ENCODE peak calls at places on chromosomes 2 and 18, in seven cellular contexts. One of them, this sample, is unnamed.

GRCh38 chr2:206296128-206296527 is 21.7 kb downstream of the ZDBF2 start:
- DNase-seq in AG04449: no peak
- DNase-seq in fibroblast of lung: peak; percentile 65
- DNase-seq in neural progenitor cell: no peak
- DNase-seq in brain microvascular endothelial cell: peak; percentile 90
- DNase-seq in fibroblast of villous mesenchyme: peak; percentile 7
- DNase-seq in osteoblast: peak; percentile 36
- DNase-seq in this sample: no peak

GRCh38 chr2:237695201-237695780 is 67.9 kb downstream of the LRRFIP1 start:
- DNase-seq in fibroblast of lung: peak; percentile 96
- DNase-seq in fibroblast of villous mesenchyme: peak; percentile 96
- DNase-seq in neural progenitor cell: no peak
- DNase-seq in osteoblast: peak; percentile 96
- DNase-seq in AG04449: peak; percentile 95
- DNase-seq in brain microvascular endothelial cell: peak; percentile 86
- DNase-seq in this sample: peak; percentile 73

GRCh38 chr2:70904371-70905216 is 31.1 kb upstream of the ATP6V1B1 start:
- DNase-seq in fibroblast of villous mesenchyme: no peak
- DNase-seq in brain microvascular endothelial cell: no peak
- DNase-seq in neural progenitor cell: peak; percentile 81
- DNase-seq in osteoblast: no peak
- DNase-seq in fibroblast of lung: no peak
- DNase-seq in AG04449: no peak
- DNase-seq in this sample: no peak

GRCh38 chr2:172295677-172296076 is 131.7 kb upstream of the ITGA6 start:
- DNase-seq in osteoblast: no peak
- DNase-seq in neural progenitor cell: no peak
- DNase-seq in brain microvascular endothelial cell: no peak
- DNase-seq in fibroblast of lung: no peak
- DNase-seq in AG04449: no peak
- DNase-seq in fibroblast of villous mesenchyme: no peak
- DNase-seq in this sample: no peak

GRCh38 chr2:126934803-126935202 is 36.1 kb downstream of the TEX51 start:
- DNase-seq in AG04449: no peak
- DNase-seq in neural progenitor cell: no peak
- DNase-seq in fibroblast of lung: no peak
- DNase-seq in osteoblast: no peak
- DNase-seq in fibroblast of villous mesenchyme: no peak
- DNase-seq in brain microvascular endothelial cell: no peak
- DNase-seq in this sample: no peak

GRCh38 chr18:47970664-47971523 is 40.4 kb upstream of the SMAD2 start:
- DNase-seq in osteoblast: no peak
- DNase-seq in neural progenitor cell: no peak
- DNase-seq in AG04449: no peak
- DNase-seq in brain microvascular endothelial cell: no peak
- DNase-seq in fibroblast of villous mesenchyme: no peak
- DNase-seq in fibroblast of lung: no peak
- DNase-seq in this sample: no peak

GRCh38 chr2:147937744-147938349 is 82.7 kb downstream of the ORC4 start:
- DNase-seq in brain microvascular endothelial cell: no peak
- DNase-seq in AG04449: no peak
- DNase-seq in neural progenitor cell: peak; percentile 39
- DNase-seq in fibroblast of villous mesenchyme: peak; percentile 48
- DNase-seq in osteoblast: peak; percentile 6
- DNase-seq in fibroblast of lung: peak; percentile 18
- DNase-seq in this sample: no peak

GRCh38 chr18:9421788-9422329 is 53.5 kb upstream of the RALBP1 start:
- DNase-seq in fibroblast of villous mesenchyme: no peak
- DNase-seq in fibroblast of lung: no peak
- DNase-seq in neural progenitor cell: no peak
- DNase-seq in AG04449: no peak
- DNase-seq in osteoblast: no peak
- DNase-seq in brain microvascular endothelial cell: no peak
- DNase-seq in this sample: no peak

GRCh38 chr2:7034313-7034712 is 117.1 kb downstream of the RNF144A start:
- DNase-seq in osteoblast: no peak
- DNase-seq in fibroblast of lung: peak; percentile 20
- DNase-seq in neural progenitor cell: peak; percentile 39
- DNase-seq in fibroblast of villous mesenchyme: no peak
- DNase-seq in AG04449: no peak
- DNase-seq in brain microvascular endothelial cell: peak; percentile 15
- DNase-seq in this sample: no peak

GRCh38 chr2:105593221-105593967 is 151.3 kb upstream of the NCK2 start:
- DNase-seq in fibroblast of villous mesenchyme: no peak
- DNase-seq in AG04449: no peak
- DNase-seq in fibroblast of lung: peak; percentile 32
- DNase-seq in brain microvascular endothelial cell: no peak
- DNase-seq in neural progenitor cell: no peak
- DNase-seq in osteoblast: no peak
- DNase-seq in this sample: no peak

GRCh38 chr2:105595536-105595935 is 149.2 kb upstream of the NCK2 start:
- DNase-seq in fibroblast of lung: peak; percentile 39
- DNase-seq in AG04449: no peak
- DNase-seq in fibroblast of villous mesenchyme: no peak
- DNase-seq in neural progenitor cell: no peak
- DNase-seq in osteoblast: no peak
- DNase-seq in brain microvascular endothelial cell: no peak
- DNase-seq in this sample: no peak

GRCh38 chr2:105592288-105592687 is 152.4 kb upstream of the NCK2 start:
- DNase-seq in fibroblast of lung: no peak
- DNase-seq in fibroblast of villous mesenchyme: no peak
- DNase-seq in AG04449: no peak
- DNase-seq in osteoblast: no peak
- DNase-seq in neural progenitor cell: no peak
- DNase-seq in brain microvascular endothelial cell: no peak
- DNase-seq in this sample: no peak

GRCh38 chr2:105596522-105596921 is 148.2 kb upstream of the NCK2 start:
- DNase-seq in fibroblast of lung: no peak
- DNase-seq in neural progenitor cell: no peak
- DNase-seq in brain microvascular endothelial cell: no peak
- DNase-seq in AG04449: no peak
- DNase-seq in fibroblast of villous mesenchyme: no peak
- DNase-seq in osteoblast: no peak
- DNase-seq in this sample: no peak

GRCh38 chr2:105590780-105591660 is 153.7 kb upstream of the NCK2 start:
- DNase-seq in osteoblast: no peak
- DNase-seq in fibroblast of villous mesenchyme: no peak
- DNase-seq in fibroblast of lung: no peak
- DNase-seq in AG04449: no peak
- DNase-seq in brain microvascular endothelial cell: no peak
- DNase-seq in neural progenitor cell: no peak
- DNase-seq in this sample: no peak
- TF ChIP-seq CTCF in osteoblast: no peak
- TF ChIP-seq CTCF in fibroblast of villous mesenchyme: no peak
- TF ChIP-seq CTCF in fibroblast of lung: no peak
- TF ChIP-seq CTCF in AG04449: no peak
- TF ChIP-seq CTCF in brain microvascular endothelial cell: no peak
- TF ChIP-seq CTCF in neural progenitor cell: no peak
- TF ChIP-seq CTCF in this sample: no peak

GRCh38 chr18:22846088-22846683 is 86.9 kb upstream of the RBBP8 start:
- DNase-seq in neural progenitor cell: peak; percentile 13
- DNase-seq in fibroblast of lung: peak; percentile 47
- DNase-seq in AG04449: no peak
- DNase-seq in osteoblast: peak; percentile 42
- DNase-seq in brain microvascular endothelial cell: no peak
- DNase-seq in fibroblast of villous mesenchyme: peak; percentile 26
- DNase-seq in this sample: no peak
- TF ChIP-seq CTCF in neural progenitor cell: peak; percentile 48
- TF ChIP-seq CTCF in fibroblast of lung: peak; percentile 59
- TF ChIP-seq CTCF in AG04449: peak; percentile 27
- TF ChIP-seq CTCF in osteoblast: peak; percentile 56
- TF ChIP-seq CTCF in brain microvascular endothelial cell: peak; percentile 50
- TF ChIP-seq CTCF in fibroblast of villous mesenchyme: peak; percentile 45
- TF ChIP-seq CTCF in this sample: peak; percentile 62

GRCh38 chr2:64562148-64562784 is 38.1 kb downstream of the AFTPH start:
- DNase-seq in fibroblast of villous mesenchyme: peak; percentile 11
- DNase-seq in fibroblast of lung: no peak
- DNase-seq in osteoblast: no peak
- DNase-seq in brain microvascular endothelial cell: no peak
- DNase-seq in neural progenitor cell: no peak
- DNase-seq in AG04449: no peak
- DNase-seq in this sample: no peak
- TF ChIP-seq CTCF in fibroblast of villous mesenchyme: peak; percentile 4
- TF ChIP-seq CTCF in fibroblast of lung: peak; percentile 29
- TF ChIP-seq CTCF in osteoblast: peak; percentile 53
- TF ChIP-seq CTCF in brain microvascular endothelial cell: no peak
- TF ChIP-seq CTCF in neural progenitor cell: peak; percentile 25
- TF ChIP-seq CTCF in AG04449: peak; percentile 15
- TF ChIP-seq CTCF in this sample: peak; percentile 39

GRCh38 chr18:39675358-39675757 is 2109.8 kb upstream of the CELF4 start:
- DNase-seq in fibroblast of lung: peak; percentile 79
- DNase-seq in brain microvascular endothelial cell: peak; percentile 20
- DNase-seq in neural progenitor cell: no peak
- DNase-seq in AG04449: peak; percentile 12
- DNase-seq in fibroblast of villous mesenchyme: peak; percentile 79
- DNase-seq in osteoblast: peak; percentile 31
- DNase-seq in this sample: peak; percentile 2

GRCh38 chr18:39685303-39685902 is 2119.8 kb upstream of the CELF4 start:
- DNase-seq in fibroblast of lung: no peak
- DNase-seq in neural progenitor cell: peak; percentile 86
- DNase-seq in fibroblast of villous mesenchyme: no peak
- DNase-seq in brain microvascular endothelial cell: no peak
- DNase-seq in osteoblast: no peak
- DNase-seq in AG04449: no peak
- DNase-seq in this sample: no peak

GRCh38 chr18:39675916-39676315 is 2110.3 kb upstream of the CELF4 start:
- DNase-seq in AG04449: no peak
- DNase-seq in fibroblast of villous mesenchyme: peak; percentile 30
- DNase-seq in neural progenitor cell: no peak
- DNase-seq in osteoblast: no peak
- DNase-seq in fibroblast of lung: no peak
- DNase-seq in brain microvascular endothelial cell: no peak
- DNase-seq in this sample: no peak

DNA sequence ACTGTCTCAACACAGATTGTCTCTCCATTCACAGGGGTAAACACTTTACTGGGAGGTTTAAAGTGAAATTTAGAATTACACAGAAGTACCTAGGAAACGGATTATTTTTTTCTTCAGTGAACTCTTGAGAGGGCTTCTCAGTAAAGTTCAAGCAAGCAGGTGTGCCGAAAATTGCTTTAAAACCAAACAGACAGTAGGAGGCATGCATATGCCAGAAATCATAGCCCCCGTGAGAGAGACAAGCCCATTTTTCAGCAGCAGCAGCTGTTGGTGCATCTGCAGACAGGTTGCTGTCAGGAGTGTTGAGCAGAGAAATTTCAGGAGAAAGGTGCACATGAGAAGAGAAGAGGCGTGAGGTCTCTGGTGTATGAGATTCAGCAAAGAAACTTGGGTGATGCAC is 2115.5 kb upstream of the CELF4 start:
- DNase-seq in brain microvascular endothelial cell: no peak
- DNase-seq in fibroblast of lung: no peak
- DNase-seq in fibroblast of villous mesenchyme: no peak
- DNase-seq in osteoblast: no peak
- DNase-seq in neural progenitor cell: no peak
- DNase-seq in AG04449: no peak
- DNase-seq in this sample: no peak
- TF ChIP-seq CTCF in brain microvascular endothelial cell: no peak
- TF ChIP-seq CTCF in fibroblast of lung: no peak
- TF ChIP-seq CTCF in fibroblast of villous mesenchyme: no peak
- TF ChIP-seq CTCF in osteoblast: no peak
- TF ChIP-seq CTCF in neural progenitor cell: peak; percentile 24
- TF ChIP-seq CTCF in AG04449: no peak
- TF ChIP-seq CTCF in this sample: no peak

GRCh38 chr18:27605107-27605834 is 420.2 kb upstream of the CHST9 start:
- DNase-seq in brain microvascular endothelial cell: peak; percentile 76
- DNase-seq in neural progenitor cell: peak; percentile 88
- DNase-seq in fibroblast of lung: peak; percentile 68
- DNase-seq in osteoblast: peak; percentile 77
- DNase-seq in fibroblast of villous mesenchyme: peak; percentile 72
- DNase-seq in AG04449: peak; percentile 29
- DNase-seq in this sample: peak; percentile 34

GRCh38 chr18:27606851-27607250 is 421.7 kb upstream of the CHST9 start:
- DNase-seq in fibroblast of lung: no peak
- DNase-seq in osteoblast: no peak
- DNase-seq in neural progenitor cell: no peak
- DNase-seq in fibroblast of villous mesenchyme: no peak
- DNase-seq in brain microvascular endothelial cell: no peak
- DNase-seq in AG04449: no peak
- DNase-seq in this sample: no peak

GRCh38 chr18:27608174-27608573 is 423.1 kb upstream of the CHST9 start:
- DNase-seq in brain microvascular endothelial cell: no peak
- DNase-seq in neural progenitor cell: no peak
- DNase-seq in AG04449: no peak
- DNase-seq in fibroblast of villous mesenchyme: no peak
- DNase-seq in fibroblast of lung: no peak
- DNase-seq in osteoblast: no peak
- DNase-seq in this sample: no peak

GRCh38 chr18:27609221-27609620 is 424.1 kb upstream of the CHST9 start:
- DNase-seq in brain microvascular endothelial cell: peak; percentile 20
- DNase-seq in AG04449: no peak
- DNase-seq in fibroblast of villous mesenchyme: no peak
- DNase-seq in fibroblast of lung: peak; percentile 74
- DNase-seq in osteoblast: no peak
- DNase-seq in neural progenitor cell: no peak
- DNase-seq in this sample: no peak

DNA sequence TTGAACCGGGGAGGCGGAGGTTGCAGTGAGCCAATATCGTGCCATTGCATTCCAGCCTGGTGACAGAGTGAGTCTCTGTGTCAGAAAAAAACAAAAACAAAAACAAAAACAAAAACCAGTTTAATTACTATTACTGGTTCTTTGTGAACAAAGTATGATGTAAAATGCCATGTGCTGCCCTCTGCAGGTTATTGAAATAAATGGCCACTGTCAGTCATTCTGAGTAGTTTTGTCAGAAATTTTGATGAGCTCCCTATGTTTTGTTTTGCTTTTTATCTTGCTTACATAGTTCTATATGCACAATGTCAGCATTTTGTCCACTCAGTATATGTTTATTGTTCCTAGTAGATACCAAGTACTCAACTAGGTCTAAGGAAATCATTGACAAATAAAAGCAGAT is 423.6 kb upstream of the CHST9 start:
- DNase-seq in brain microvascular endothelial cell: peak; percentile 9
- DNase-seq in osteoblast: peak; percentile 23
- DNase-seq in AG04449: no peak
- DNase-seq in fibroblast of lung: no peak
- DNase-seq in neural progenitor cell: no peak
- DNase-seq in fibroblast of villous mesenchyme: no peak
- DNase-seq in this sample: no peak
- TF ChIP-seq CTCF in brain microvascular endothelial cell: peak; percentile 59
- TF ChIP-seq CTCF in osteoblast: peak; percentile 66
- TF ChIP-seq CTCF in AG04449: peak; percentile 15
- TF ChIP-seq CTCF in fibroblast of lung: peak; percentile 40
- TF ChIP-seq CTCF in neural progenitor cell: peak; percentile 45
- TF ChIP-seq CTCF in fibroblast of villous mesenchyme: peak; percentile 29
- TF ChIP-seq CTCF in this sample: peak; percentile 61

GRCh38 chr18:11548940-11549551 is 60.4 kb upstream of the SLC35G4 start:
- DNase-seq in AG04449: no peak
- DNase-seq in osteoblast: no peak
- DNase-seq in brain microvascular endothelial cell: no peak
- DNase-seq in fibroblast of lung: no peak
- DNase-seq in neural progenitor cell: no peak
- DNase-seq in fibroblast of villous mesenchyme: no peak
- DNase-seq in this sample: no peak
- TF ChIP-seq CTCF in AG04449: no peak
- TF ChIP-seq CTCF in osteoblast: no peak
- TF ChIP-seq CTCF in brain microvascular endothelial cell: peak; percentile 12
- TF ChIP-seq CTCF in fibroblast of lung: peak; percentile 16
- TF ChIP-seq CTCF in neural progenitor cell: no peak
- TF ChIP-seq CTCF in fibroblast of villous mesenchyme: no peak
- TF ChIP-seq CTCF in this sample: peak; percentile 14